ENCODE peak calls at places on chromosomes 4 and X, in ten cellular contexts. M is activated CD4-positive, CD25-positive, alpha-beta regulatory T cell; V is right lobe of liver; P is cardiac muscle cell; A is dermis microvascular lymphatic vessel endothelial cell; K is heart left ventricle; Z is stimulated activated naive CD8-positive, alpha-beta T cell treated with anti-CD3 and anti-CD28 coated beads, Interleukin-15, Interleukin-2, amounts not matched to agents 100 U/mL and 50 U/mL, for 24 hours; F is skeletal muscle cell; X is amygdala; N is activated T-helper 9 cell treated with anti-CD3 and anti-CD28 coated beads, Interleukin-2, amount 50 U/mL, for 16 hours. L is an unnamed sample.

GRCh38 chr4:18034099-18034498 is 12.5 kb upstream of the LCORL start:
- DNase-seq in M (no peak), V (no peak), P (no peak), A (no peak), K (no peak), Z (no peak), F (no peak), X (no peak), N (no peak), L (no peak)

GRCh38 chr4:6942238-6942800 is 32.7 kb downstream of the TBC1D14 start:
- DNase-seq in M (no peak), V (no peak), P (no peak), A (no peak), K (no peak), Z (peak; percentile 30), F (peak; percentile 89), X (no peak), N (peak; percentile 42), L (peak; percentile 28)

GRCh38 chr4:129138762-129139496 is 43.0 kb downstream of the C4orf33 start:
- DNase-seq in M (no peak), V (no peak), P (no peak), A (no peak), K (no peak), Z (no peak), F (no peak), X (no peak), N (no peak), L (no peak)

GRCh38 chr4:163448541-163449203 is 24.9 kb downstream of the TKTL2 start:
- DNase-seq in M (no peak), V (no peak), P (peak; percentile 4), A (no peak), K (no peak), Z (no peak), F (peak; percentile 19), X (no peak), N (no peak), L (no peak)

GRCh38 chr4:23219779-23220408 is 527.2 kb downstream of the GBA3 start:
- DNase-seq in M (no peak), V (no peak), P (no peak), A (no peak), K (no peak), Z (no peak), F (no peak), X (no peak), N (no peak), L (no peak)

GRCh38 chrX:134482371-134482770 is 22.4 kb downstream of the HPRT1 start:
- DNase-seq in M (no peak), V (no peak), P (no peak), A (no peak), K (no peak), Z (no peak), F (no peak), X (no peak), N (no peak), L (no peak)

GRCh38 chrX:24672701-24673190 is 21.0 kb upstream of the POLA1 start:
- DNase-seq in M (no peak), V (no peak), P (peak; percentile 86), A (no peak), K (no peak), Z (no peak), F (no peak), X (peak; percentile 44), N (no peak), L (no peak)

GRCh38 chr4:74845834-74846233 is 51.5 kb upstream of the BTC start:
- DNase-seq in M (no peak), V (no peak), P (no peak), A (no peak), K (no peak), Z (no peak), F (no peak), X (no peak), N (no peak), L (no peak)

GRCh38 chr4:176894498-176894897 is 101.8 kb upstream of the VEGFC start:
- DNase-seq in M (no peak), V (no peak), P (no peak), A (no peak), K (no peak), Z (no peak), F (no peak), X (no peak), N (no peak), L (no peak)

GRCh38 chr4:115293093-115293462 is 179.7 kb upstream of the NDST4 start:
- DNase-seq in M (no peak), V (no peak), P (no peak), A (no peak), K (no peak), Z (no peak), F (no peak), X (no peak), N (no peak), L (no peak)

GRCh38 chr4:176653406-176654220 is 139.1 kb downstream of the VEGFC start:
- DNase-seq in M (no peak), V (no peak), P (no peak), A (no peak), K (no peak), Z (no peak), F (no peak), X (no peak), N (no peak), L (no peak)

GRCh38 chr4:10347281-10347795 is 109.9 kb downstream of the ZNF518B start:
- DNase-seq in M (no peak), V (no peak), P (no peak), A (no peak), K (no peak), Z (no peak), F (no peak), X (no peak), N (no peak), L (no peak)

GRCh38 chr4:158297866-158298265 is 87.6 kb downstream of the TMEM144 start:
- DNase-seq in M (no peak), V (no peak), P (no peak), A (no peak), K (no peak), Z (no peak), F (no peak), X (no peak), N (no peak), L (no peak)

GRCh38 chr4:48445704-48446103 is 37.4 kb upstream of the SLC10A4 start:
- DNase-seq in M (no peak), V (no peak), P (peak; percentile 22), A (no peak), K (no peak), Z (no peak), F (no peak), X (no peak), N (no peak), L (no peak)

GRCh38 chr4:165369522-165369921 is 9.3 kb upstream of the CPE start:
- DNase-seq in M (no peak), V (peak; percentile 35), P (no peak), A (no peak), K (no peak), Z (no peak), F (peak; percentile 57), X (no peak), N (no peak), L (no peak)

GRCh38 chrX:114797494-114797893 is 213.6 kb downstream of the HTR2C start:
- DNase-seq in M (no peak), V (no peak), P (no peak), A (no peak), K (no peak), Z (no peak), F (no peak), X (no peak), N (no peak), L (no peak)

GRCh38 chrX:46381630-46382029 is 163.6 kb downstream of the ZNF674 start:
- DNase-seq in M (peak; percentile 1), V (peak; percentile 26), P (peak; percentile 25), A (no peak), K (no peak), Z (peak; percentile 33), F (no peak), X (no peak), N (no peak), L (peak; percentile 20)